ENCODE peak calls at places on chromosomes 3 and 15, in ten cellular contexts. N is OCI-LY7, O is suprapubic skin, W is left lung, Z is H9, D is coronary artery, H is PC-3, U is stomach, X is psoas muscle, L is endodermal cell. F is an unnamed sample.

GRCh38 chr15:82942691-82943090 is 9.8 kb downstream of the HOMER2 start:
- DNase-seq in D (no peak), W (peak), U (peak), L (no peak), X (peak), H (peak), N (no peak), Z (no peak), O (no peak), F (no peak)

GRCh38 chr3:12405432-12406272 is 78.6 kb upstream of the TSEN2 start:
- DNase-seq in N (no peak), O (peak), Z (no peak), L (peak), U (peak), W (peak), X (peak), H (peak), D (peak), F (no peak)

GRCh38 chr3:111572061-111572460 is 23.1 kb downstream of the ZBED2 start:
- DNase-seq in N (no peak), Z (no peak), W (no peak), X (no peak), H (no peak), U (no peak), L (no peak), O (no peak), D (no peak), F (no peak)

GRCh38 chr15:38377547-38378161 is 76.3 kb upstream of the FAM98B start:
- DNase-seq in W (no peak), H (no peak), L (no peak), U (no peak), X (no peak), D (no peak), O (no peak), Z (no peak), N (no peak), F (no peak)

GRCh38 chr3:66276705-66277274 is 56.0 kb downstream of the SLC25A26 start:
- DNase-seq in W (no peak), D (no peak), X (no peak), H (peak), O (no peak), L (peak), U (peak), N (peak), Z (peak), F (peak)

GRCh38 chr3:14216257-14217048 is 37.8 kb downstream of the LSM3 start:
- DNase-seq in Z (peak), H (no peak), W (no peak), O (no peak), X (peak), U (no peak), L (peak), N (peak), D (no peak), F (peak)

GRCh38 chr3:25789596-25790556 is at the start of gene OXSM:
- DNase-seq in U (peak), O (peak), L (peak), N (peak), Z (peak), X (peak), H (peak), W (peak), D (peak), F (peak)

GRCh38 chr15:82178061-82178460 is 84.5 kb downstream of the EFL1 start:
- DNase-seq in D (no peak), N (no peak), W (no peak), Z (no peak), U (no peak), O (no peak), L (no peak), H (peak), X (no peak), F (no peak)

GRCh38 chr15:61849446-61849845 is 210.8 kb downstream of the VPS13C start:
- DNase-seq in W (no peak), H (no peak), Z (no peak), D (no peak), N (no peak), O (no peak), L (no peak), X (no peak), U (no peak), F (no peak)

GRCh38 chr15:61764981-61765380 is 295.3 kb downstream of the VPS13C start:
- DNase-seq in D (no peak), W (no peak), L (no peak), X (no peak), U (no peak), Z (no peak), H (no peak), O (no peak), N (no peak), F (no peak)

GRCh38 chr3:26622634-26623408 is at the start of gene LRRC3B:
- DNase-seq in O (no peak), U (no peak), W (peak), X (peak), Z (peak), D (no peak), N (no peak), H (no peak), L (peak), F (no peak)

GRCh38 chr3:38725726-38726410 is 76.4 kb upstream of the SCN5A start:
- DNase-seq in L (no peak), Z (no peak), X (no peak), W (no peak), N (no peak), D (no peak), U (no peak), O (no peak), H (no peak), F (no peak)

GRCh38 chr3:180433172-180433571 is 168.8 kb upstream of the TTC14 start:
- DNase-seq in X (no peak), O (no peak), N (no peak), U (no peak), L (no peak), D (no peak), Z (no peak), W (no peak), H (peak), F (no peak)

GRCh38 chr3:71050133-71050520 is 533.4 kb downstream of the FOXP1 start:
- DNase-seq in O (no peak), H (peak), W (no peak), X (no peak), Z (no peak), N (no peak), D (no peak), U (no peak), L (no peak), F (no peak)

GRCh38 chr3:77906102-77906709 is 866.3 kb downstream of the ROBO2 start:
- DNase-seq in D (no peak), U (no peak), Z (no peak), N (no peak), H (peak), X (no peak), W (no peak), O (no peak), L (no peak), F (no peak)

GRCh38 chr3:76997733-76998132 is 42.2 kb upstream of the ROBO2 start:
- DNase-seq in O (no peak), N (no peak), L (no peak), U (no peak), H (no peak), X (no peak), W (peak), D (no peak), Z (no peak), F (no peak)

GRCh38 chr3:156606729-156607128 is 51.8 kb upstream of the SSR3 start:
- DNase-seq in U (no peak), X (no peak), N (no peak), W (no peak), Z (no peak), O (no peak), L (no peak), H (no peak), D (no peak), F (no peak)

GRCh38 chr3:151501171-151501790 is 40.4 kb upstream of the IGSF10 start:
- DNase-seq in N (no peak), U (no peak), D (no peak), H (no peak), L (no peak), O (no peak), X (no peak), Z (no peak), W (no peak), F (no peak)

GRCh38 chr3:77042892-77043291 is 3.0 kb downstream of the ROBO2 start:
- DNase-seq in L (no peak), N (no peak), W (no peak), O (no peak), X (no peak), H (peak), U (no peak), D (no peak), Z (no peak), F (no peak)

GRCh38 chr15:61839541-61839940 is 220.7 kb downstream of the VPS13C start:
- DNase-seq in L (no peak), O (no peak), D (no peak), H (no peak), W (no peak), Z (no peak), N (no peak), U (no peak), X (no peak), F (no peak)

GRCh38 chr3:5304789-5305680 is 117.5 kb downstream of the EDEM1 start:
- DNase-seq in X (no peak), O (no peak), Z (peak), D (no peak), H (peak), N (peak), W (no peak), U (peak), L (peak), F (peak)

GRCh38 chr15:31459011-31459748 is 132.5 kb downstream of the KLF13 start:
- DNase-seq in O (peak), N (peak), H (no peak), L (no peak), X (no peak), D (no peak), U (peak), Z (no peak), W (no peak), F (no peak)

GRCh38 chr3:196970547-196971093 is 2.0 kb upstream of the PIGZ start:
- DNase-seq in Z (no peak), X (no peak), U (no peak), L (no peak), N (no peak), O (no peak), D (no peak), W (no peak), H (no peak), F (no peak)

GRCh38 chr15:75067123-75067854 is 43.9 kb downstream of the PPCDC start:
- DNase-seq in W (no peak), H (peak), X (no peak), N (no peak), Z (no peak), O (no peak), L (no peak), U (no peak), D (peak), F (no peak)

GRCh38 chr15:99098991-99099390 is 5.9 kb upstream of the SYNM start:
- DNase-seq in O (no peak), W (no peak), Z (no peak), X (no peak), L (no peak), U (no peak), N (no peak), H (no peak), D (no peak), F (no peak)

GRCh38 chr15:70197945-70198361 is 100.2 kb upstream of the TLE3 start:
- DNase-seq in X (no peak), L (peak), W (no peak), O (no peak), D (no peak), U (peak), Z (no peak), H (no peak), N (no peak), F (no peak)

GRCh38 chr3:45188714-45189659 is 37.1 kb downstream of the TMEM158 start:
- DNase-seq in L (no peak), D (no peak), Z (no peak), N (no peak), U (no peak), W (no peak), X (no peak), H (peak), O (no peak), F (no peak)

GRCh38 chr15:65184305-65184943 is 718 bp downstream of the CLPX start:
- DNase-seq in W (peak), U (peak), L (peak), Z (peak), X (peak), O (peak), H (peak), D (peak), N (peak), F (peak)

GRCh38 chr3:180626844-180627243 is 24.9 kb downstream of the TTC14 start:
- DNase-seq in O (no peak), H (no peak), L (no peak), Z (no peak), D (no peak), W (no peak), N (no peak), U (no peak), X (no peak), F (no peak)

GRCh38 chr3:19757773-19758172 is 176.2 kb downstream of the EFHB start:
- DNase-seq in W (no peak), U (no peak), X (no peak), L (no peak), D (no peak), N (no peak), O (no peak), Z (no peak), H (peak), F (no peak)

GRCh38 chr3:121974601-121975111 is 47.4 kb downstream of the ILDR1 start:
- DNase-seq in Z (no peak), D (no peak), O (no peak), W (no peak), U (no peak), H (peak), X (no peak), L (no peak), N (no peak), F (no peak)

GRCh38 chr15:88491158-88491557 is 23.6 kb downstream of the MRPS11 start:
- DNase-seq in Z (peak), U (no peak), L (no peak), H (no peak), X (no peak), D (no peak), O (no peak), N (no peak), W (no peak), F (no peak)

GRCh38 chr3:36447063-36447462 is 66.8 kb downstream of the STAC start:
- DNase-seq in Z (no peak), W (no peak), D (no peak), L (no peak), H (no peak), O (no peak), X (no peak), U (no peak), N (no peak), F (no peak)
- H3K27ac ChIP-seq in Z (no peak), W (no peak), D (no peak), L (peak), H (no peak), O (no peak), X (no peak), U (no peak), N (no peak), F (no peak)

DNA sequence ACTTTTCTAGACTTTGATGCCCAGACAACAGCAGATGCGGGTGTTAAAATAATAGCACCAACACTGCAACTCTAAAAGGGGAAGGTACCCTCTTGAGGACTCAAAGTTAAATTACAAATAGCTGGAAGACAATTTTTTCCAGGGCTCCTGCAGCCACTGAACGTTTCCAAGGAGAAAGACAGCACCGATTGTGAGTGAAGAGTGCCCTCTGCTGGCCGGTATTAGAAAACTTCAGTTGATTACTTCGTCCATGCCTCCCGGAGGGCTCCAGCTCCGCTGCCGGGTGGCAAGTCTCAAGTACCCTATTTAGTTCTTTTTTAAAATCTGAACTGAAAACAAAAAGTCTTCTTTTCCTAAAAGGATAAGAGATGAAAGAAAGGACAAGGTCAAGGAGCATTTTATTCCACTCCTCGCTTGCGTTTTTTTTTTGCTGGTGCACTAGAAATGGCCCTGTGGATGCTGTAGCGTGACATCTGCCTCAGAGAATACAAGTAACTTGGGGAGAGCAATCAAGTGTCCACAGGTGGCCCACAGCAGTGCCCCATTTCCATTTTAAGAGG is 71.5 kb upstream of the SPATA12 start:
- DNase-seq in H (peak), L (peak), X (peak), O (peak), W (peak), D (no peak), N (peak), U (peak), Z (peak), F (peak)
- H3K27ac ChIP-seq in H (no peak), L (no peak), X (no peak), O (peak), W (no peak), D (no peak), N (no peak), U (no peak), Z (no peak), F (no peak)

GRCh38 chr3:52120576-52121458 is 33.4 kb downstream of the POC1A start:
- DNase-seq in N (no peak), D (no peak), X (peak), H (no peak), L (no peak), Z (no peak), O (no peak), U (no peak), W (no peak), F (no peak)

GRCh38 chr3:52119826-52120225 is 34.4 kb downstream of the POC1A start:
- DNase-seq in H (no peak), O (no peak), L (no peak), U (no peak), X (peak), Z (no peak), W (no peak), D (no peak), N (no peak), F (no peak)

GRCh38 chr3:52119056-52119455 is 35.2 kb downstream of the POC1A start:
- DNase-seq in W (no peak), N (no peak), H (no peak), U (no peak), O (no peak), D (no peak), X (peak), Z (no peak), L (peak), F (no peak)

GRCh38 chr3:52117537-52117936 is 36.7 kb downstream of the POC1A start:
- DNase-seq in N (no peak), X (no peak), L (no peak), W (no peak), D (no peak), U (no peak), O (no peak), Z (no peak), H (no peak), F (no peak)

GRCh38 chr3:52118156-52118875 is 35.9 kb downstream of the POC1A start:
- DNase-seq in U (no peak), W (no peak), D (no peak), Z (no peak), L (no peak), N (no peak), O (no peak), X (peak), H (no peak), F (no peak)
- H3K27ac ChIP-seq in U (no peak), W (no peak), D (no peak), Z (no peak), L (no peak), N (no peak), O (no peak), X (no peak), H (no peak), F (peak)

DNA sequence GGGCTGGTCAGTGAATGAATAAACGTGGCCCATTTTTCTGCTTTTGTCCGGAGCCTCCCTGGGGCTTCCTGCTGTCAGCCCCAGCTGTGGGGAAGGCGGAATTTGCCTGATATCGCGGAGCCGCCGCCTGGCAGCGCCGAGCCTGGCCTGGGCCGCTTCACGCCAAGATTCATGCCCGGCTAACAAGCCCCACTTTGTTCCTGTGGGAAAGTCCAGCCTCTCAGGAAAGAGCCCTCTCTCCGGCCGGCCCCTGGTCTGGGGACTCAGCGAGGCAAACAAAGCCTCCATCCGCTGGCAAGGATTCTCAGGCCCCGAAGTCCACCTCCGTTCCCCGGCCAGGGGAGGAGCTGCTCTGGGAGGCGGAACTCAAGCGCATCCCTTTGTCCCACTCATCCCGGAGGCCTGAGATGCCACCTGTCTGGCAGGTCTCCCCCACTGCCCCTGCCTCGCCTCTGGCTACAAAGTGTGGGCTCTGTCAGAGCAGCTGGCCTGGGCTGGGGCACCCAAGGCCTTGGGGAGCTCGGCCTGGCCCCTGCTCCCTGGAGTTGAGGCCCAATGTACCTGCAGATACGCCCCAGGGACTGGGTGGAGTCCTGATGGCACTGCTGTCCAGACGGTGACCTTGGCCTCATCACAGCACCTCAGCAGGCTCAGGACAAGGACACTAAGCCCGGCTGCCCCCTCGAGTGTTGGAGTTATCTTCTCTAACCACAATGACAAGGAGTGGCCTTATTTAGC is 51.5 kb upstream of the SLC6A11 start:
- DNase-seq in U (no peak), Z (peak), H (no peak), D (no peak), O (no peak), N (no peak), X (no peak), L (peak), W (no peak), F (peak)
- H3K27ac ChIP-seq in U (no peak), Z (no peak), H (no peak), D (no peak), O (no peak), N (no peak), X (no peak), L (peak), W (no peak), F (peak)

DNA sequence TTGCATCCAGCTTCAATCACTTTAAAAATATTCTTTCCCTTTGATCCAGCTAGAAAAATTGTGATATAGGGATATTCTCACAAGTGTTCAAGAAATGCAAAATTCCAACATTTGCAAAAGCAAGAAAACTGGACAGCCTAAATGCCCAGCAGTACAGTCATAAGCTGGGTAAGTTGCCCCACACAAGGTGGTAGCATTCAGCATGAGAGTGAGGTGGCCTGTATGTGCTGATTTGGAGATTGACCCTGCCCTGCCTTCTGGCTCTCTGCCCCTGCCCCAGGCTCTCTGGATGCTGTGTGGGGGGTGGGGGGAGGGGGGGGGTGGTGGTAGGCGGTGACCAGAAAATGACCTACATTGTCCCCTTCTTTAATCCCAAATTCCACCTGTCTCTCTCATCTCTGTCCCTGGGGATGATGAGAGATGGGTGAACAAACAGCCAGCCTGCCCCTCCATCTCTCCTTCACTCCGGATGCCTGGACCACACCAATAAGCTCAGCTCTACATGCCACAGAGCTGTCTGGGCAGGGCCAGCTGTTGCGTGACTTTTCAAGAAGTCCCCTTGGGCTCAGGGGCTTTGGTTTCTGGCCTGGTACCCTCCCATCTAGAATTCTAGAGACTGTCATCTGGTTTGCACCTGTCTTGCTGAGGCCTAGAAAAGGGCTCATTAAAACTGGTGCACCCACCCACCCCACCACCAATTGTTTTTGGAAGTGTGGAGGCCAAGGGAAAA is 42.2 kb downstream of the SLC28A1 start:
- DNase-seq in U (no peak), L (no peak), O (no peak), D (no peak), N (no peak), X (no peak), H (peak), Z (no peak), W (no peak), F (no peak)
- H3K27ac ChIP-seq in U (no peak), L (no peak), O (no peak), D (no peak), N (no peak), X (peak), H (peak), Z (no peak), W (no peak), F (peak)